ENCODE peak calls at places on chromosome 19, in seven cellular contexts. F, D, C, G, L, I and Z are unnamed samples.
A peak's percentile ranks its signal among the peaks of the same experiment; 100 is the strongest.

GRCh38 chr19:54439174-54439851 is 9.7 kb upstream of the LENG8 start:
- DNase-seq in C (peak; percentile 52), G (no peak), D (peak; percentile 81), I (no peak), L (peak; percentile 60), F (peak; percentile 93), Z (peak; percentile 68)

GRCh38 chr19:56253737-56254136 is 18.8 kb upstream of the EDDM13 start:
- DNase-seq in I (peak; percentile 41), D (peak; percentile 56), C (peak; percentile 79), L (peak; percentile 69), G (peak; percentile 61), F (peak; percentile 46), Z (peak; percentile 81)

GRCh38 chr19:39676004-39676403 is 20.3 kb downstream of the LGALS16 start:
- DNase-seq in I (no peak), F (no peak), C (no peak), L (no peak), D (no peak), G (no peak), Z (peak; percentile 32)

GRCh38 chr19:7618771-7619510 is 10.4 kb downstream of the XAB2 start:
- DNase-seq in I (no peak), G (no peak), F (no peak), C (no peak), L (no peak), D (no peak), Z (peak; percentile 77)

GRCh38 chr19:7665076-7665475 is 3.8 kb upstream of the RETN start:
- DNase-seq in L (no peak), D (no peak), G (no peak), F (no peak), C (peak; percentile 26), I (no peak), Z (no peak)

GRCh38 chr19:18696023-18696422 is 12.5 kb downstream of the CRTC1 start:
- DNase-seq in D (no peak), L (no peak), I (no peak), G (no peak), C (no peak), F (no peak), Z (no peak)

GRCh38 chr19:41325947-41326706 is 16.2 kb downstream of the CCDC97 start:
- DNase-seq in F (no peak), L (peak; percentile 78), C (peak; percentile 81), G (no peak), D (no peak), I (no peak), Z (peak; percentile 42)

GRCh38 chr19:35357867-35358573 is at the start of gene FFAR3:
- DNase-seq in I (no peak), G (no peak), F (peak; percentile 14), L (no peak), D (no peak), C (peak; percentile 68), Z (no peak)

GRCh38 chr19:16330811-16331690 is 6.4 kb downstream of the KLF2 start:
- DNase-seq in L (no peak), I (no peak), C (peak; percentile 57), F (no peak), D (no peak), G (peak; percentile 25), Z (no peak)

GRCh38 chr19:55344444-55344843 is 4.8 kb downstream of the KMT5C start:
- DNase-seq in C (no peak), F (no peak), G (no peak), I (no peak), L (no peak), D (no peak), Z (no peak)

GRCh38 chr19:2811221-2811722 is 8.4 kb upstream of the ZNF554 start:
- DNase-seq in F (no peak), G (no peak), D (no peak), I (no peak), C (no peak), L (no peak), Z (no peak)

GRCh38 chr19:7415163-7415856 is 66.6 kb downstream of the ARHGEF18 start:
- DNase-seq in C (no peak), D (no peak), L (no peak), I (no peak), G (no peak), F (peak; percentile 27), Z (no peak)

GRCh38 chr19:42441047-42441440 is 1.7 kb downstream of the CXCL17 start:
- DNase-seq in C (peak; percentile 8), I (no peak), L (no peak), G (no peak), D (no peak), F (no peak), Z (peak; percentile 61)

GRCh38 chr19:44909775-44910174 is 4.2 kb downstream of the APOE start:
- DNase-seq in I (no peak), D (no peak), G (no peak), L (no peak), C (no peak), F (no peak), Z (no peak)

GRCh38 chr19:49932731-49933131 is 3.4 kb upstream of the NUP62 start:
- DNase-seq in L (no peak), C (no peak), I (no peak), D (no peak), G (no peak), F (no peak), Z (no peak)

GRCh38 chr19:36488816-36489138 is 584 bp downstream of the ZNF566 start:
- DNase-seq in L (peak; percentile 63), G (no peak), D (peak; percentile 18), I (peak; percentile 13), C (no peak), F (no peak), Z (peak; percentile 12)

GRCh38 chr19:11018179-11018578 is 57.3 kb downstream of the SMARCA4 start:
- DNase-seq in F (no peak), D (no peak), G (no peak), L (no peak), I (no peak), C (peak; percentile 39), Z (no peak)

GRCh38 chr19:55082023-55082851 is 6.6 kb downstream of the EPS8L1 start:
- DNase-seq in F (peak; percentile 97), I (no peak), C (peak; percentile 46), L (peak; percentile 79), D (peak; percentile 72), G (no peak), Z (peak; percentile 37)

GRCh38 chr19:39138221-39139211 is 12.9 kb downstream of the PAK4 start:
- DNase-seq in L (no peak), F (no peak), I (no peak), C (no peak), D (no peak), G (no peak), Z (no peak)

GRCh38 chr19:2240881-2241760 is 4.5 kb downstream of the SF3A2 start:
- DNase-seq in G (no peak), D (no peak), L (no peak), F (no peak), C (peak; percentile 59), I (no peak), Z (no peak)

DNA sequence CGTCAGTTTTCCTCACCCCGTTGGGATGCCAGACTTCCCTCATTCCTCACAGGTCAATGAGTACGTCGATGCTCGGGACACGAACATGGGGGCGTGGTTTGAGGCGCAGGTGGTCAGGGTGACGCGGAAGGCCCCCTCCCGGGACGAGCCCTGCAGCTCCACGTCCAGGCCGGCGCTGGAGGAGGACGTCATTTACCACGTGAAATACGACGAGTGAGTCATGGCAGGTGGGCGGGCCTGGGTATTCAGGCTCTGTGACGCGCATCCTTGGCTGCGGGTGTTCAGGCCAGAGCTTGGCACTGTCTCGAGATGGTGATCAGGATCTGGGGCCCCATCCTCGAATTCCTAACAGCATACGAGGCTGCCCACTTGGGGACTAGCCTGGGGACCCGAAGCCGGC is 21.4 kb downstream of the UHRF1 start:
- DNase-seq in L (no peak), I (no peak), F (no peak), C (no peak), D (no peak), G (no peak), Z (no peak)
- H3K79me2 ChIP-seq in L (peaks cover 39% of the 10 kb centered on the region), I (peaks cover 84% of the 10 kb centered on the region), F (peaks cover 6% of the 10 kb centered on the region), C (peaks cover 76% of the 10 kb centered on the region), D (peaks cover 38% of the 10 kb centered on the region), G (peaks cover 68% of the 10 kb centered on the region), Z (peaks cover 62% of the 10 kb centered on the region)

DNA sequence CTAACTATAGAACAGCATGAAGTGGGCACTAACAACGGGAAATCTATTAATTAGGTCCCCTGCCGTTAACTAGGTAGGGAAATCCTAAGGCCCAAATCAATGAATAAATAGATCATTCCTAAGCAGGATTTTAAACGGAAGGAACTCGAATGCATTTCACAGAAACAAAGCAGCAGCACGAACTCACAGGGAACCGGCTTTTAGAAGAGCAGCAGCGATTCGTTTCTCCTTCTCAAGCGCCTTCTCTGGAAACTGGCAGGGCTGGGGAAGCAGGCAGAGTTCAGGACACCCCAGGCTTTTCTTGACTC is 786 bp downstream of the ZFP30 start:
- DNase-seq in C (peak; percentile 56), G (no peak), F (peak; percentile 58), L (peak; percentile 22), I (no peak), D (peak; percentile 74), Z (peak; percentile 19)
- TF ChIP-seq EZH2phosphoT487 in C (no peak), G (no peak), F (no peak), L (no peak), I (no peak), D (no peak), Z (no peak)

DNA sequence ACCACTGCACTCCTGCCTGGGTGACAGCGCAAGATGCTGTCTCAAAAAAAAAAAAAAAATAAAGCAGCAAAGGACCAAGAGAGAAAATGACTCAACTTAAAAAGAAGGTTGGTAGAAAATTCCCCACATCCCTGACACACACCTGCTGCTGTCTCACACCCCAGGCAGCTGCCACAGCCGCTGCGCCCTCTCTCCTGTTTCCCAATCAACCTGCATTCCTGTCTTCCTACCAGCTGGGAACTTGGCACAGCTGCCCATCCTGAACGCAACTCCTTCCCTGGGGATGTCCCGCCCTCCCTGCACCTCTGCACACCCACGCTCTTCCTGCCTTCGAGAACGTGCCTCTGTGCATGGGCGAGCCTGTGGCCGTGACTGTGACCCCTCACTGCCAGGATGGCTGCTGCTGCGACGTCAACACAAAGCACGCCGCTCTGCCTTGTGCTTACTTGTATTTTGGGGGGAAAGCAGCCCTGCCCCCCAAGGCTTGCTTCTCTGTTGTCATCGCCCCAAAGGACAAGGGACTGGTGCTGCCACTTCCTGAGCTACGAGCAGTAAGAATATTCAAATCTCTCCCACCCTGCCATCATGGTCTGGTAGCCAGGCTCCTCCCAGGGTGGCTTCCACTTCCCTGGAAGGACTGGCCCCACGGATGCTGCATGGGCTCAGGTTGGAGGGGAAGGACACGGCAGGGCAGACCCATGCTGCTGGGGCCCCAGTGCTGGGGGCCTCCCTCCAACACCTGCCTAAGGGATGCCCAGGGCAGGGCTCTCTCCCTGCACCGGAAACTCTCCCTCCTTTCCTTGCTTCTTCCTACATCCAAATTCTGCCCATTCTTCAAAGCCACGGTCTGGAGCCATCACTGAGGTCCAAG is 20.7 kb downstream of the SH3GL1 start:
- DNase-seq in G (no peak), D (no peak), I (no peak), L (peak; percentile 16), F (no peak), C (peak; percentile 45), Z (peak; percentile 91)
- H3K79me2 ChIP-seq in G (peaks cover 98% of the 10 kb centered on the region), D (peaks cover 48% of the 10 kb centered on the region), I (peaks cover 80% of the 10 kb centered on the region), L (peaks cover 19% of the 10 kb centered on the region), F (peaks cover 84% of the 10 kb centered on the region), C (peaks cover 98% of the 10 kb centered on the region), Z (peaks cover 49% of the 10 kb centered on the region)

DNA sequence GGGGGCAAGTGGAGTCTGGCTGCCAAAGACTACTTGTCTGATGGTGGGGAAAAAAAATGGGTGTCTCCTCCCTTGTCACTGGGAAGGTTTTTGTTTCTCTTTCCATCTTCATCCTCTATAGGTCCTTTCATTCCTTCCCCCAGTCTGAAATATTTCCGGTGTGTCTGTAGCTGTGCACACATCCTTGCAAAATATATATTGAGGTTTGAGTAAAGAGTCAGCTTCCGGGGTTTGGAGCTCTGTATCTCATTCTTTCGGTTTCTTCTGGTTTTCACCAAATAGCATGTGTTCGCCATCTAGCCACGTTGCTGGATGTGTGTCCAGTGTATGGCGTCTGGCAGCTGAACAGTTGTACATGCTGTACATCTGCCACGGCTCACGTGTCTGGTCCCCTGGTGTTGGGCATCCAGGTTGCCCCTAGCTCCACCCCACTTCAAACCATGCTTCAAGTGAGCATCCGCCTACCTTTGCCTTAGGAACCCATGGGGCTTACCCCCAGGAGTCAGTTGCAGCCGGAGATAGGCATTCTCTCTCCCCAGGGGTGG is 142.2 kb downstream of the SIPA1L3 start:
- DNase-seq in D (no peak), G (peak; percentile 88), C (no peak), F (no peak), I (no peak), L (peak; percentile 79), Z (no peak)
- TF ChIP-seq EZH2phosphoT487 in D (no peak), G (no peak), C (no peak), F (no peak), I (no peak), L (no peak), Z (no peak)